ENCODE peak calls at places on chromosomes 4 and X, in four cellular contexts. O is Peyer's patch, X is ovary, E is esophagus muscularis mucosa. V is an unnamed sample.
A peak's percentile ranks its signal among the peaks of the same experiment; 100 is the strongest.

GRCh38 chrX:107102980-107103379 is 15.6 kb downstream of the RBM41 start:
- DNase-seq in O (no peak), X (no peak), E (no peak), V (no peak)

GRCh38 chrX:16770970-16771482 is 15.2 kb upstream of the TXLNG start:
- DNase-seq in O (no peak), X (no peak), E (no peak), V (no peak)

GRCh38 chr4:79977131-79977840 is 95.7 kb downstream of the ANTXR2 start:
- DNase-seq in O (no peak), X (no peak), E (no peak), V (no peak)

GRCh38 chrX:48715066-48715465 is 18.5 kb downstream of the SUV39H1 start:
- DNase-seq in O (no peak), X (no peak), E (no peak), V (no peak)

GRCh38 chrX:78199851-78200250 is 60.4 kb upstream of the TAF9B start:
- DNase-seq in O (no peak), X (no peak), E (no peak), V (no peak)

GRCh38 chr4:2745516-2745915 is 10.6 kb downstream of the TNIP2 start:
- DNase-seq in O (no peak), X (no peak), E (no peak), V (no peak)

GRCh38 chrX:22357621-22358020 is 84.9 kb downstream of the CBLL2 start:
- DNase-seq in O (no peak), X (no peak), E (no peak), V (no peak)

GRCh38 chr4:38489924-38490639 is 173.9 kb upstream of the KLF3 start:
- DNase-seq in O (peak; percentile 66), X (no peak), E (peak; percentile 70), V (peak; percentile 1)

GRCh38 chrX:12997898-12998687 is 23.2 kb downstream of the TMSB4X start:
- DNase-seq in O (no peak), X (no peak), E (no peak), V (no peak)

GRCh38 chr4:1166509-1167243 is 5.7 kb downstream of the SPON2 start:
- DNase-seq in O (no peak), X (no peak), E (peak; percentile 89), V (no peak)

GRCh38 chr4:7324651-7325121 is 110.0 kb downstream of the PSAPL1 start:
- DNase-seq in O (no peak), X (no peak), E (no peak), V (peak; percentile 47)

GRCh38 chrX:134764202-134764785 is 106.0 kb upstream of the PLAC1 start:
- DNase-seq in O (no peak), X (no peak), E (no peak), V (no peak)

GRCh38 chr4:89737888-89738287 is 99.1 kb downstream of the SNCA start:
- DNase-seq in O (peak; percentile 69), X (no peak), E (no peak), V (no peak)

GRCh38 chr4:184024637-184025036 is 119.5 kb downstream of the STOX2 start:
- DNase-seq in O (no peak), X (no peak), E (no peak), V (no peak)

GRCh38 chr4:107930821-107931774 is at the start of gene CYP2U1:
- DNase-seq in O (peak; percentile 95), X (peak; percentile 85), E (peak; percentile 94), V (peak; percentile 86)
- TF ChIP-seq POLR2A in O (peak; percentile 23), X (peak; percentile 43), E (peak; percentile 24), V (no peak)

GRCh38 chr4:150280081-150280950 is 202.1 kb downstream of the DCLK2 start:
- DNase-seq in O (no peak), X (no peak), E (no peak), V (no peak)

GRCh38 chr4:150278206-150278605 is 200.0 kb downstream of the DCLK2 start:
- DNase-seq in O (no peak), X (no peak), E (no peak), V (no peak)

GRCh38 chr4:150280975-150281374 is 202.7 kb downstream of the DCLK2 start:
- DNase-seq in O (no peak), X (no peak), E (no peak), V (no peak)

GRCh38 chr4:150286656-150287055 is 208.4 kb downstream of the DCLK2 start:
- DNase-seq in O (no peak), X (no peak), E (no peak), V (no peak)

GRCh38 chr4:150283689-150284088 is 205.4 kb downstream of the DCLK2 start:
- DNase-seq in O (no peak), X (no peak), E (no peak), V (no peak)
- TF ChIP-seq POLR2A in O (no peak), X (no peak), E (no peak), V (no peak)

GRCh38 chrX:153951683-153952372 is 7.4 kb upstream of the RENBP start:
- DNase-seq in O (no peak), X (no peak), E (no peak), V (no peak)

GRCh38 chrX:153952373-153953026 is 8.1 kb upstream of the RENBP start:
- DNase-seq in O (no peak), X (no peak), E (no peak), V (no peak)

GRCh38 chrX:153954618-153955450 is 10.4 kb upstream of the RENBP start:
- DNase-seq in O (no peak), X (no peak), E (no peak), V (no peak)

GRCh38 chrX:153953892-153954617 is 9.6 kb upstream of the RENBP start:
- DNase-seq in O (no peak), X (no peak), E (no peak), V (no peak)

DNA sequence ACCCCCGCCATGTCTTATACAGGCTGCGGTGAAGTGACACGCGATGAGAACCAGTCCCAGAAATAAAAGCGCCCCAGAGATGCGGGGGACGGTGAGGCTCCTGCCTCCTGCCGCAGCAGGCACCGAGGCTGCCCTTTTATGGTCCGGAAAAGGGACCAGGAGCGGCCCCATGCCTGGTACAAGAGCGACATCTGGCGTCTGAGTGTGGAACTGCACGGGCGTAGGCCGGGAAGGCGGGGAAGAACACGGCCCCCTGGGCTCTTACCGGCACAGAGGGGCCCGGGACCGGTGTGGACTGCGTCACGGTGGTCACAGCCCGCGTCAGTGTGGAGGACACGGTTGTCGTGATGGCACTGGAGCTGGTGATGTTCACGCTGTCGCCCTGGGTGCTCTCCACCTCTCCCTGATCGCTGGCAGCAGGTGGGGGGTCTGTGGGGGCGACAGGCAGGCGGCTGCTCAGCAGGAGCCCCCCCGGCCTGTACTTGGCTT is 8.9 kb upstream of the RENBP start:
- DNase-seq in O (peak; percentile 85), X (peak; percentile 84), E (peak; percentile 92), V (peak; percentile 50)
- TF ChIP-seq POLR2A in O (no peak), X (no peak), E (no peak), V (no peak)

DNA sequence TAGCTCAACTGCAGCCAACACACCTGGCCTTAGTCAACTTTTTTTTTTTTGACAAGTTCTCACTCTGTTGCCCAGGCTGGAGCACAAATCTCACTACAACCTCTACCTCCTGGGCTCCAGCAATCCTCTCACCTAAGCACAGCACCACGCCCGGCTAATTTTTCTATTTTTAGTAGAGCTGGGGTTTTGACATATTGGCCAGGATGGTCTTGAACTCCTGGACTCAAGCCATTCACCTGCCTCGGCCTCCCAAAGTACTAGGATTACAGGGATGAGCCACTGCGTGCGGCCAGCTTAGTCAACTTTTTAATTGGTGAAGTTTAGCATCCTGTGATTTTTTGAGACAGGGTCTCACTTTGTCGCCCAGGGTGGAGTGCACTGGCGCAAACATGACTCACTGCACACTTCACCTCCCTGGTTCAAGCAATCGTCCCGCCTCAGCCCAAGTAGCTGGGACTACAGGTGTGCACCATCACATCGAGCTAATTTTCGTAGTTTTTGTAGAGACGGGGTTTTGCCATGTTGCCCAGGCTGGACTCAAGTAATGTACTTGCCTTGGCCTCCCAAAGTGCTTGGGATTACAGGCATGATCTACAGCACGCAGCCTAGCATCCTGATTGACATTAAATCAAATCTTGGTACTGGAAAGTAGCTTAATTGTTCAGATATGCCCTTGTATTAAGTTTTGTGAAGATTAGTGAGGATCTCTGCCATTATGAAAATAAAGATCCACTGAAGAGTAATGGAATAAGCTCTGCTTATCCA is 8.3 kb downstream of the HNRNPDL start:
- DNase-seq in O (no peak), X (no peak), E (no peak), V (no peak)
- TF ChIP-seq POLR2A in O (no peak), X (no peak), E (no peak), V (no peak)

DNA sequence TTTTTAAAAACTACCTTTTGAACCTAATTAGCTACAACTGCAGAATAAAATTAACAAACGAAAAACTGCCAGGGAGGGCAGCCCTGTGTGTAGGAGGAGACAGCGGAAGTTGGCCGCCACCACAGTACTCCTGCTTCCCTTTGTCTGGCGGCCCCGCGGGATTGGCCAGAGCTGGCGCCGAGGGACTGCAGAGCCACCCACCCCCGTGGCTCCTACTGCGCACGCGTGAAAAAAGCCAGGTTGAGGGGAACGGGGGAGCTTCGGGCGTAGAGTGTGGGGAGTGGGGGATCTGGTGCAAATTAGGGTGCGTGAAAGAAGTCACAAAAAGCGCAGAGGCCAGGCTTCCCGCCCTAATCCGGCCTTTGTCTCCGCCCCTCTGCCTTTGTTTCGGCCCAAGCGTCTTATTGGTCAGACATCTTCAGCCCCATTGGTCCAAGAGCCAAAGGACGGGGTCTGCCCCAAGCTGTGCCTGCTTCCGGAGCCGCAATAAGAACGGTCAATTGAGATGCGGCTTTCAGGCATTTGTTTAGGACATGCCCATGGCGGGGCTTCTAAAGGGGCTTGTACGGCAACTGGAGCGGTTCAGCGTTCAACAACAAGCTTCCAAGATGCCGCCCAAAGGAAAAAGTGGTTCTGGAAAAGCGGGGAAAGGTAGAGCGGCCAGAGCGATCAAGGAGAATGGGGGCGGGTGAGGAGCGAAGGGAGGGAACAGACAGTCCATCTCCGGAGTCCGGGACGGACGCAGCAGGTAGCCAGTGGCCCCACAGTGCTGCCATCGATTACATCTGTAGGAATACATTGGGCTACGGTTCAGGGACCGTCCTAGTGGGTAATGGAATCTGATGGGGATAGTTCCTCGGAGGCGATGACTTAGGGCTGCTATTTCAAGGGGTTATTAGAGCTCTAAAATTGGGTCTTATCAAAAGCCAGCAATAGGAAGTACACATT is at the start of gene PIN4:
- DNase-seq in O (peak; percentile 94), X (peak; percentile 89), E (peak; percentile 95), V (peak; percentile 91)
- TF ChIP-seq POLR2A in O (no peak), X (peak; percentile 15), E (no peak), V (no peak)

DNA sequence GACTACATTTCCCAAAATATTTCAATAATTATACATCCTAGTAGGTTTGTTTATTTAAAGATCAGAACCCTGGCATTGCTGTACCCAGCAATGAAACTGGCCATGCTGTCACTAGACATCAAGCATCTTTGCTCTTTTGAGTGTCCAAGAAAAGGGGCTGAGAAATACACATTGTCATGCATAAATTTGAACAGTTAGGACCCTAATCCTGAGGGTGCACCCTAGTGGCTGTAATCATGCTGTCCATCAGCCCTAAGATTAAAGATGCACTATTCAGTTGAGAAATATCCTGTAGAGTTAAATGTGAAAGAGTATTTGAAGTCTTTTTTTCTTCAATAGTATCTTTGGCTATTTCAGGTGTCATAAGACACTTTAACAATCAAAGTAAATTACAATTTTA is 108.8 kb downstream of the NFKB1 start:
- DNase-seq in O (no peak), X (no peak), E (no peak), V (no peak)
- TF ChIP-seq POLR2A in O (no peak), X (no peak), E (no peak), V (no peak)

V was measured in thyroid gland.